ENCODE peak calls at places on chromosome 2, in four cellular contexts. One of them, this sample, is unnamed.

GRCh38 chr2:109433486-109433885 is 180.3 kb downstream of the SEPTIN10 start:
- DNase-seq in activated CD4-positive, alpha-beta T cell treated with anti-CD3 and anti-CD28 coated beads, Interleukin-2, amount 50 U/mL, for 1 hour: no peak
- DNase-seq in stimulated activated CD4-positive, alpha-beta T cell treated with anti-CD3 and anti-CD28 coated beads, Interleukin-4, amount 100 ng/mL, for 48 hours: no peak
- DNase-seq in iris pigment epithelial cell: no peak
- DNase-seq in this sample: no peak

GRCh38 chr2:190835303-190835930 is 45.2 kb upstream of the GLS start:
- DNase-seq in activated CD4-positive, alpha-beta T cell treated with anti-CD3 and anti-CD28 coated beads, Interleukin-2, amount 50 U/mL, for 1 hour: no peak
- DNase-seq in stimulated activated CD4-positive, alpha-beta T cell treated with anti-CD3 and anti-CD28 coated beads, Interleukin-4, amount 100 ng/mL, for 48 hours: no peak
- DNase-seq in iris pigment epithelial cell: peak
- DNase-seq in this sample: no peak

GRCh38 chr2:98869868-98870267 is 66.2 kb downstream of the CRACDL start:
- DNase-seq in activated CD4-positive, alpha-beta T cell treated with anti-CD3 and anti-CD28 coated beads, Interleukin-2, amount 50 U/mL, for 1 hour: no peak
- DNase-seq in stimulated activated CD4-positive, alpha-beta T cell treated with anti-CD3 and anti-CD28 coated beads, Interleukin-4, amount 100 ng/mL, for 48 hours: no peak
- DNase-seq in iris pigment epithelial cell: no peak
- DNase-seq in this sample: no peak

GRCh38 chr2:67878743-67879142 is 184.1 kb downstream of the C1D start:
- DNase-seq in activated CD4-positive, alpha-beta T cell treated with anti-CD3 and anti-CD28 coated beads, Interleukin-2, amount 50 U/mL, for 1 hour: no peak
- DNase-seq in stimulated activated CD4-positive, alpha-beta T cell treated with anti-CD3 and anti-CD28 coated beads, Interleukin-4, amount 100 ng/mL, for 48 hours: no peak
- DNase-seq in iris pigment epithelial cell: no peak
- DNase-seq in this sample: no peak

GRCh38 chr2:240796543-240797499 is 23.2 kb downstream of the KIF1A start:
- DNase-seq in activated CD4-positive, alpha-beta T cell treated with anti-CD3 and anti-CD28 coated beads, Interleukin-2, amount 50 U/mL, for 1 hour: no peak
- DNase-seq in stimulated activated CD4-positive, alpha-beta T cell treated with anti-CD3 and anti-CD28 coated beads, Interleukin-4, amount 100 ng/mL, for 48 hours: no peak
- DNase-seq in iris pigment epithelial cell: no peak
- DNase-seq in this sample: no peak

GRCh38 chr2:66850406-66850805 is 415.5 kb downstream of the MEIS1 start:
- DNase-seq in activated CD4-positive, alpha-beta T cell treated with anti-CD3 and anti-CD28 coated beads, Interleukin-2, amount 50 U/mL, for 1 hour: no peak
- DNase-seq in stimulated activated CD4-positive, alpha-beta T cell treated with anti-CD3 and anti-CD28 coated beads, Interleukin-4, amount 100 ng/mL, for 48 hours: no peak
- DNase-seq in iris pigment epithelial cell: no peak
- DNase-seq in this sample: no peak

GRCh38 chr2:206824993-206825392 is 59.6 kb downstream of the FASTKD2 start:
- DNase-seq in activated CD4-positive, alpha-beta T cell treated with anti-CD3 and anti-CD28 coated beads, Interleukin-2, amount 50 U/mL, for 1 hour: no peak
- DNase-seq in stimulated activated CD4-positive, alpha-beta T cell treated with anti-CD3 and anti-CD28 coated beads, Interleukin-4, amount 100 ng/mL, for 48 hours: no peak
- DNase-seq in iris pigment epithelial cell: no peak
- DNase-seq in this sample: no peak

GRCh38 chr2:62931536-62931935 is 119.1 kb upstream of the OTX1 start:
- DNase-seq in activated CD4-positive, alpha-beta T cell treated with anti-CD3 and anti-CD28 coated beads, Interleukin-2, amount 50 U/mL, for 1 hour: no peak
- DNase-seq in stimulated activated CD4-positive, alpha-beta T cell treated with anti-CD3 and anti-CD28 coated beads, Interleukin-4, amount 100 ng/mL, for 48 hours: no peak
- DNase-seq in iris pigment epithelial cell: peak
- DNase-seq in this sample: no peak

GRCh38 chr2:145744541-145745386 is 1224.8 kb upstream of the ZEB2 start:
- DNase-seq in activated CD4-positive, alpha-beta T cell treated with anti-CD3 and anti-CD28 coated beads, Interleukin-2, amount 50 U/mL, for 1 hour: no peak
- DNase-seq in stimulated activated CD4-positive, alpha-beta T cell treated with anti-CD3 and anti-CD28 coated beads, Interleukin-4, amount 100 ng/mL, for 48 hours: no peak
- DNase-seq in iris pigment epithelial cell: peak
- DNase-seq in this sample: no peak

GRCh38 chr2:43018179-43019024 is 208.0 kb downstream of the ZFP36L2 start:
- DNase-seq in activated CD4-positive, alpha-beta T cell treated with anti-CD3 and anti-CD28 coated beads, Interleukin-2, amount 50 U/mL, for 1 hour: no peak
- DNase-seq in stimulated activated CD4-positive, alpha-beta T cell treated with anti-CD3 and anti-CD28 coated beads, Interleukin-4, amount 100 ng/mL, for 48 hours: no peak
- DNase-seq in iris pigment epithelial cell: peak
- DNase-seq in this sample: no peak

GRCh38 chr2:222950886-222951285 is 90.0 kb downstream of the ACSL3 start:
- DNase-seq in activated CD4-positive, alpha-beta T cell treated with anti-CD3 and anti-CD28 coated beads, Interleukin-2, amount 50 U/mL, for 1 hour: no peak
- DNase-seq in stimulated activated CD4-positive, alpha-beta T cell treated with anti-CD3 and anti-CD28 coated beads, Interleukin-4, amount 100 ng/mL, for 48 hours: no peak
- DNase-seq in iris pigment epithelial cell: peak
- DNase-seq in this sample: no peak

GRCh38 chr2:15163316-15163715 is 397.8 kb downstream of the NBAS start:
- DNase-seq in activated CD4-positive, alpha-beta T cell treated with anti-CD3 and anti-CD28 coated beads, Interleukin-2, amount 50 U/mL, for 1 hour: no peak
- DNase-seq in stimulated activated CD4-positive, alpha-beta T cell treated with anti-CD3 and anti-CD28 coated beads, Interleukin-4, amount 100 ng/mL, for 48 hours: no peak
- DNase-seq in iris pigment epithelial cell: no peak
- DNase-seq in this sample: no peak

GRCh38 chr2:233980955-233981555 is 63.9 kb downstream of the TRPM8 start:
- DNase-seq in activated CD4-positive, alpha-beta T cell treated with anti-CD3 and anti-CD28 coated beads, Interleukin-2, amount 50 U/mL, for 1 hour: no peak
- DNase-seq in stimulated activated CD4-positive, alpha-beta T cell treated with anti-CD3 and anti-CD28 coated beads, Interleukin-4, amount 100 ng/mL, for 48 hours: no peak
- DNase-seq in iris pigment epithelial cell: no peak
- DNase-seq in this sample: no peak

GRCh38 chr2:72942293-72942692 is 25.0 kb downstream of the EMX1 start:
- DNase-seq in activated CD4-positive, alpha-beta T cell treated with anti-CD3 and anti-CD28 coated beads, Interleukin-2, amount 50 U/mL, for 1 hour: no peak
- DNase-seq in stimulated activated CD4-positive, alpha-beta T cell treated with anti-CD3 and anti-CD28 coated beads, Interleukin-4, amount 100 ng/mL, for 48 hours: no peak
- DNase-seq in iris pigment epithelial cell: no peak
- DNase-seq in this sample: no peak

GRCh38 chr2:204177977-204178522 is 241.5 kb downstream of the ICOS start:
- DNase-seq in activated CD4-positive, alpha-beta T cell treated with anti-CD3 and anti-CD28 coated beads, Interleukin-2, amount 50 U/mL, for 1 hour: peak
- DNase-seq in stimulated activated CD4-positive, alpha-beta T cell treated with anti-CD3 and anti-CD28 coated beads, Interleukin-4, amount 100 ng/mL, for 48 hours: peak
- DNase-seq in iris pigment epithelial cell: peak
- DNase-seq in this sample: peak

GRCh38 chr2:8059794-8060193 is 622.1 kb upstream of the ID2 start:
- DNase-seq in activated CD4-positive, alpha-beta T cell treated with anti-CD3 and anti-CD28 coated beads, Interleukin-2, amount 50 U/mL, for 1 hour: no peak
- DNase-seq in stimulated activated CD4-positive, alpha-beta T cell treated with anti-CD3 and anti-CD28 coated beads, Interleukin-4, amount 100 ng/mL, for 48 hours: no peak
- DNase-seq in iris pigment epithelial cell: no peak
- DNase-seq in this sample: no peak

GRCh38 chr2:28366496-28367282 is 26.0 kb upstream of the FOSL2 start:
- DNase-seq in activated CD4-positive, alpha-beta T cell treated with anti-CD3 and anti-CD28 coated beads, Interleukin-2, amount 50 U/mL, for 1 hour: peak
- DNase-seq in stimulated activated CD4-positive, alpha-beta T cell treated with anti-CD3 and anti-CD28 coated beads, Interleukin-4, amount 100 ng/mL, for 48 hours: no peak
- DNase-seq in iris pigment epithelial cell: peak
- DNase-seq in this sample: peak